ENCODE peak calls at places on chromosomes 6 and 20, in ten cellular contexts. O is mesothelial cell of epicardium, M is neural progenitor cell, L is progenitor cell of endocrine pancreas, J is adrenal gland, S is esophagus squamous epithelium, E is nephron progenitor cell, D is AG09309, B is BJ, H is B cell. C is an unnamed sample.

GRCh38 chr6:42292002-42292735 is 74.5 kb upstream of the MRPS10 start:
- DNase-seq in J (no peak), M (no peak), O (no peak), S (no peak), L (no peak), B (peak; percentile 20), E (no peak), D (no peak), H (no peak), C (no peak)

GRCh38 chr20:54160269-54161007 is 13.3 kb downstream of the CYP24A1 start:
- DNase-seq in J (no peak), M (no peak), D (no peak), S (no peak), L (no peak), H (no peak), O (no peak), E (no peak), B (no peak), C (no peak)

GRCh38 chr20:40668449-40669228 is 20.4 kb downstream of the MAFB start:
- DNase-seq in M (no peak), S (no peak), H (no peak), O (no peak), B (no peak), L (no peak), D (no peak), E (no peak), J (no peak), C (no peak)

GRCh38 chr6:84528201-84528600 is 236.2 kb downstream of the TBX18 start:
- DNase-seq in O (no peak), E (no peak), J (no peak), L (no peak), D (no peak), M (no peak), S (no peak), H (no peak), B (no peak), C (no peak)

GRCh38 chr20:50575869-50576720 is 65.9 kb downstream of the PTPN1 start:
- DNase-seq in E (peak; percentile 63), D (no peak), O (no peak), M (peak; percentile 72), L (peak; percentile 38), B (no peak), H (peak; percentile 61), J (peak; percentile 87), S (no peak), C (peak; percentile 46)

GRCh38 chr6:111591901-111592461 is 13.7 kb downstream of the TRAF3IP2 start:
- DNase-seq in E (no peak), D (peak; percentile 78), L (no peak), S (no peak), B (peak; percentile 85), J (no peak), H (no peak), M (no peak), O (no peak), C (no peak)

GRCh38 chr6:166903027-166903426 is 53.3 kb downstream of the RNASET2 start:
- DNase-seq in B (no peak), H (no peak), E (no peak), D (no peak), J (no peak), S (no peak), M (no peak), L (no peak), O (no peak), C (no peak)

GRCh38 chr6:125169058-125169457 is 15.5 kb downstream of the TPD52L1 start:
- DNase-seq in O (no peak), J (peak; percentile 82), S (no peak), L (no peak), B (no peak), E (no peak), H (no peak), D (no peak), M (no peak), C (no peak)

GRCh38 chr20:20368414-20369352 is 779 bp downstream of the INSM1 start:
- DNase-seq in M (peak; percentile 63), L (peak; percentile 22), E (peak; percentile 44), H (peak; percentile 58), J (no peak), S (no peak), D (no peak), O (no peak), B (no peak), C (no peak)

GRCh38 chr20:45328451-45328850 is 19.8 kb downstream of the SDC4 start:
- DNase-seq in H (no peak), O (no peak), B (no peak), L (no peak), J (no peak), E (no peak), S (no peak), M (no peak), D (no peak), C (no peak)

GRCh38 chr6:104591573-104592334 is 268.0 kb downstream of the HACE1 start:
- DNase-seq in L (no peak), M (no peak), D (no peak), J (no peak), B (no peak), H (no peak), O (no peak), S (no peak), E (no peak), C (no peak)

GRCh38 chr6:27547157-27548075 is 74.5 kb upstream of the ZNF184 start:
- DNase-seq in E (peak; percentile 72), O (no peak), L (no peak), J (no peak), D (no peak), S (no peak), B (no peak), M (peak; percentile 78), H (no peak), C (peak; percentile 67)

GRCh38 chr6:4021133-4021861 is 57.6 kb downstream of the FAM217A start:
- DNase-seq in O (peak; percentile 85), M (peak; percentile 96), B (peak; percentile 84), D (peak; percentile 85), H (peak; percentile 72), S (peak; percentile 59), L (peak; percentile 84), J (peak; percentile 97), E (peak; percentile 91), C (peak; percentile 88)
- TF ChIP-seq CTCF in O (no peak), M (peak; percentile 50), B (peak; percentile 37), D (no peak), H (peak; percentile 54), S (peak; percentile 16), L (peak; percentile 51), J (no peak), E (no peak), C (peak; percentile 49)

DNA sequence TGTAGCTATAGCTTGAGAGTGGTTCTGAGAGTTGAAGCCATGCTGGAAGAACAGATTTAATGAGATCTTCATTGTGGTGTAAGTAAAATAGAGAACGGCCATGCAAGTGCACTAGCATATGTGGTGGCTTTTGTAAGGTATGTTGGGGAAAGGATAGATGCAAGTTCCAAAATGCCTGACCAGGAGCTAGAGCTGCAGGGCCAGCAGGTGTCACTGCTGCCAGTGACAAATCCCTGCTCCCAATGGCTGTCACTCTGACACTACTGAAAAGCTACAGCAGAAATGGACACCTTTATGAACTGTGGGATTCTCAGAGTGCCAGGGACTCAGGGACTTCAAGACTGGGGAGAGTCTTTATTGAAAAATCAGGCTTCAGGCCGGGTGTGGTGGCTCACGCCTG is 23.1 kb upstream of the VIP start:
- DNase-seq in O (no peak), H (no peak), M (peak; percentile 50), E (no peak), B (no peak), D (no peak), S (no peak), J (no peak), L (no peak), C (no peak)
- TF ChIP-seq CTCF in O (no peak), H (no peak), M (peak; percentile 51), E (no peak), B (no peak), D (no peak), S (no peak), J (no peak), L (no peak), C (no peak)

DNA sequence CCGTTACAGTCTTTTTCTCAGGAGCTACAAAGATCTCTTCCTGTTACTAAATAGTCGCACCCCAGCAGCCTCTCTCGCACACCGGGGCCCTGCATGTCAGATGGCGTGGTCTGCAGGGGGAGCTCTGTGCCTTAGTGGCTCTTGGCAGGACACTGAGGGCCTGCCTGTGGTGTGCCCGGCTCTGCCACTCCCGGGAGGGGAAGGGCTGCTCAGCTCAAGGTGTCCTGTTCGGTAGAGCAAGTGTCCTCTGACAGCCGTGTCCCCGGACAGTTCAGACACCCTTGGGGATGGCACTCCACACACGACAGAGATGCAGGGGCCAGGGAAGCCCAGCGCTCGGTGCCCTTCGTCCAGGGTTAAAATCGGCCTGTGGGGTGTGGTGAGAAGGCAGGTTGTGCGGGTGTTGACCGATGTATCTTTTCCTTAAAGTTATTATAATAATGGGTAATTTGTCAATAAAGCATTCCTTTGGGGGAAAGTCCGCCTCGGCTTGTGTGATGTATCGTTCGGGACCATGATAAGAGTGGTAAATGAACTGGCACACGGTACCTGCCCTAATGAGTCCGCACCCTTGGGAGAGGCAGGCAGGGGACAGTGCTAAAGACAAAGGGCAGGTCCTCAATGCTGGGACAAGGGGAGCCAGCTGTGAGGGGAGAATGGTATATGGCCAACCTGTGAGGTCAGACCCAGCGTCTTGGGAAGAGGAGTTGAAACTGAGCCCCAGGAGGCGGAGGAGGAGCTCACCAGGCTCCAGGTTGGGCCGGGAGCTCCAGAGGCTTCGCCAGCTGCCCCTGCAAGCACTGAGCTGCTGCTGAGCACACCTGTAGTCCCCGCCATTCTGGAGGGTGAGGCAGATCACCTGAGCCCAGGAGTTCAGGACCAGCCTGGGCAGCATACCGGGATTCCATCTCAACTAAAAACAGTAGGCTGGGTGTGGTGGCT is 3.6 kb upstream of the DNAJC5 start:
- DNase-seq in E (no peak), O (no peak), S (no peak), H (no peak), B (no peak), J (no peak), D (no peak), L (no peak), M (no peak), C (no peak)
- TF ChIP-seq CTCF in E (no peak), O (no peak), S (no peak), H (no peak), B (no peak), J (no peak), D (no peak), L (no peak), M (peak; percentile 5), C (no peak)

GRCh38 chr6:129252377-129253071 is 369.6 kb downstream of the LAMA2 start:
- DNase-seq in E (no peak), S (no peak), B (no peak), D (no peak), L (no peak), M (no peak), O (no peak), H (no peak), J (no peak), C (no peak)
- TF ChIP-seq CTCF in E (peak; percentile 11), S (no peak), B (no peak), D (no peak), L (peak; percentile 2), M (no peak), O (peak; percentile 44), H (peak; percentile 51), J (no peak), C (peak; percentile 27)

DNA sequence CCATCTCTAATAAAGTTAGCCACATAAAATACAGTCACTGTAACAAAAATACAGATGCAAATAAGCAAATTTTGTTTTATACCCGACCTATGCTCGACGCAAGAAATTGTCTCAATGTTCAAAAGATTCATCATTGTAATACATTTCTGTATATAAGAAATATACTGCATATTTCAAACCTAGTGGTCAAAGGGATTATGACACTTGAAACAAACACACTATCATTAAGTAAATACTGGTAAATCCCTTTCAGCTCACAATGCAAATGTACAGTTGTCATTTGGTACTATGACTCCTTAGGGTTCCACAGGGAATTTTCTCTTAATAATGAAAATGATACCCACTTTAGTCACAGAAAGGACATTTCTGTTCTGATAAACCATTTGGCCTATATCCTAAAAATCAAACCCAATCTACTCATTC is 2.2 kb downstream of the HIVEP2 start:
- DNase-seq in O (no peak), M (no peak), E (no peak), L (no peak), H (peak; percentile 30), D (no peak), S (no peak), B (no peak), J (no peak), C (no peak)
- TF ChIP-seq CTCF in O (peak; percentile 87), M (peak; percentile 43), E (peak; percentile 45), L (peak; percentile 56), H (peak; percentile 74), D (peak; percentile 35), S (peak; percentile 65), B (peak; percentile 42), J (peak; percentile 60), C (peak; percentile 70)

C was measured in neural crest cell.